ENCODE peak calls at places on chromosomes 1 and 21, in seven cellular contexts. One of them, this sample, is unnamed.

GRCh38 chr1:231807498-231807897 is 180.9 kb downstream of the DISC1 start:
- DNase-seq in MCF 10A: no peak
- DNase-seq in body of pancreas: no peak
- DNase-seq in neural crest cell: no peak
- DNase-seq in IMR-90: no peak
- DNase-seq in HFFc6: no peak
- DNase-seq in heart left ventricle: no peak
- DNase-seq in this sample: no peak

GRCh38 chr1:162937721-162938395 is 76.9 kb upstream of the CCDC190 start:
- DNase-seq in heart left ventricle: no peak
- DNase-seq in neural crest cell: no peak
- DNase-seq in body of pancreas: no peak
- DNase-seq in IMR-90: no peak
- DNase-seq in HFFc6: no peak
- DNase-seq in MCF 10A: no peak
- DNase-seq in this sample: no peak

GRCh38 chr1:183431840-183432547 is 13.8 kb upstream of the NMNAT2 start:
- DNase-seq in body of pancreas: no peak
- DNase-seq in HFFc6: no peak
- DNase-seq in heart left ventricle: no peak
- DNase-seq in IMR-90: no peak
- DNase-seq in MCF 10A: no peak
- DNase-seq in neural crest cell: no peak
- DNase-seq in this sample: no peak

GRCh38 chr1:67316180-67316902 is 8.7 kb downstream of the IL12RB2 start:
- DNase-seq in IMR-90: no peak
- DNase-seq in heart left ventricle: no peak
- DNase-seq in HFFc6: no peak
- DNase-seq in neural crest cell: no peak
- DNase-seq in MCF 10A: no peak
- DNase-seq in body of pancreas: no peak
- DNase-seq in this sample: no peak

GRCh38 chr1:181438013-181438412 is 45.3 kb upstream of the CACNA1E start:
- DNase-seq in body of pancreas: no peak
- DNase-seq in neural crest cell: no peak
- DNase-seq in IMR-90: no peak
- DNase-seq in HFFc6: no peak
- DNase-seq in MCF 10A: no peak
- DNase-seq in heart left ventricle: no peak
- DNase-seq in this sample: no peak

GRCh38 chr21:33029975-33030461 is 4.3 kb downstream of the OLIG2 start:
- DNase-seq in heart left ventricle: no peak
- DNase-seq in IMR-90: no peak
- DNase-seq in body of pancreas: no peak
- DNase-seq in MCF 10A: no peak
- DNase-seq in neural crest cell: no peak
- DNase-seq in HFFc6: no peak
- DNase-seq in this sample: no peak

GRCh38 chr1:203051841-203052324 is 25.6 kb downstream of the PPFIA4 start:
- DNase-seq in IMR-90: no peak
- DNase-seq in MCF 10A: no peak
- DNase-seq in neural crest cell: no peak
- DNase-seq in body of pancreas: no peak
- DNase-seq in HFFc6: no peak
- DNase-seq in heart left ventricle: no peak
- DNase-seq in this sample: no peak

GRCh38 chr1:230581446-230582079 is 60.7 kb upstream of the COG2 start:
- DNase-seq in HFFc6: no peak
- DNase-seq in heart left ventricle: no peak
- DNase-seq in IMR-90: no peak
- DNase-seq in neural crest cell: no peak
- DNase-seq in body of pancreas: no peak
- DNase-seq in MCF 10A: peak
- DNase-seq in this sample: no peak

GRCh38 chr1:46822248-46822826 is 23.5 kb downstream of the CYP4B1 start:
- DNase-seq in MCF 10A: no peak
- DNase-seq in HFFc6: no peak
- DNase-seq in neural crest cell: no peak
- DNase-seq in IMR-90: no peak
- DNase-seq in heart left ventricle: no peak
- DNase-seq in body of pancreas: no peak
- DNase-seq in this sample: no peak

GRCh38 chr1:37995773-37996379 is 6.1 kb upstream of the SF3A3 start:
- DNase-seq in heart left ventricle: peak
- DNase-seq in neural crest cell: no peak
- DNase-seq in HFFc6: peak
- DNase-seq in body of pancreas: peak
- DNase-seq in MCF 10A: no peak
- DNase-seq in IMR-90: peak
- DNase-seq in this sample: no peak

GRCh38 chr1:169650551-169650950 is 20.6 kb upstream of the SELP start:
- DNase-seq in neural crest cell: no peak
- DNase-seq in MCF 10A: no peak
- DNase-seq in HFFc6: no peak
- DNase-seq in body of pancreas: no peak
- DNase-seq in IMR-90: no peak
- DNase-seq in heart left ventricle: no peak
- DNase-seq in this sample: no peak

GRCh38 chr1:185645686-185646085 is 88.5 kb upstream of the HMCN1 start:
- DNase-seq in body of pancreas: no peak
- DNase-seq in MCF 10A: no peak
- DNase-seq in HFFc6: peak
- DNase-seq in heart left ventricle: no peak
- DNase-seq in IMR-90: peak
- DNase-seq in neural crest cell: no peak
- DNase-seq in this sample: no peak

GRCh38 chr1:10195570-10195969 is 14.8 kb upstream of the KIF1B start:
- DNase-seq in HFFc6: peak
- DNase-seq in body of pancreas: no peak
- DNase-seq in neural crest cell: no peak
- DNase-seq in MCF 10A: peak
- DNase-seq in IMR-90: peak
- DNase-seq in heart left ventricle: no peak
- DNase-seq in this sample: no peak

GRCh38 chr1:246117066-246117791 is 389.9 kb downstream of the SMYD3 start:
- DNase-seq in HFFc6: peak
- DNase-seq in neural crest cell: no peak
- DNase-seq in heart left ventricle: no peak
- DNase-seq in MCF 10A: peak
- DNase-seq in body of pancreas: peak
- DNase-seq in IMR-90: peak
- DNase-seq in this sample: peak

DNA sequence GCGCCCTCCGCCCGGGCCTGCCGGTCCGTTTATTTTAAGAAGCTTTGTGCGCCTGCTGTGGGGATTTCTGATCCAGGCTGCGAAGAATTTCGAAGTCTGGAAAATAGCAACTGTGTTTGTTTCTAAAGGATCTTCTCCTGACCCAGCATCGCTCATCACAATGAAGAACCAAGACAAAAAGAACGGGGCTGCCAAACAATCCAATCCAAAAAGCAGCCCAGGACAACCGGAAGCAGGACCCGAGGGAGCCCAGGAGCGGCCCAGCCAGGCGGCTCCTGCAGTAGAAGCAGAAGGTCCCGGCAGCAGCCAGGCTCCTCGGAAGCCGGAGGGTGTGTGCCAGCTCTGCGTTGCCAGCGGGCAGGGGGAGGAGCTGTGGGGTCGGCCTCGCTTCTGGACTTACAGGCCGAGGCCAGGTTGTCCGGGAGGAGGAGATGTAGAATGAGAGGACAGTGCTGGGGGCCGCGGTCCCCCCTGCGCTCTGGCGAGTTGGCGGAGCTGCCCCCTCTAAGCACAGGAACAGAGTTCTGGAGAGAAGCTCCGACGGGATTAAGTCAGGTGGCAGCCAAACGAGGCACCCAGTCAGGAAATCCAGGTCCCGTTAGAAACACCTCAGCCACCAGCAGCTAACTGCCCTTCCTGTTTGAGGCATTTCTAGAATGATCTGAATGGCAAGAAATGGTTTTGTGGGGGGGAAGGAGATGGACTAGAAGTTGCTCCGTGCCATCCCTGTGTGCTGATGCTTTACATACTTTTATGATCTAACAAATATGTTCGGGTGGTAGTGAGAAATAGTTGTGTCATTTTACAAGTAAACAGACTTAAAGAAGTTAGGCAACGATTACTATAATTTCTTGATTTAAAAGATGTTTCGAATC is 948 bp downstream of the TXLNA start:
- DNase-seq in heart left ventricle: peak
- DNase-seq in neural crest cell: peak
- DNase-seq in HFFc6: peak
- DNase-seq in MCF 10A: peak
- DNase-seq in IMR-90: peak
- DNase-seq in body of pancreas: peak
- DNase-seq in this sample: peak
- TF ChIP-seq CTCF in heart left ventricle: no peak
- TF ChIP-seq CTCF in neural crest cell: no peak
- TF ChIP-seq CTCF in HFFc6: peak
- TF ChIP-seq CTCF in MCF 10A: no peak
- TF ChIP-seq CTCF in IMR-90: no peak
- TF ChIP-seq CTCF in body of pancreas: no peak
- TF ChIP-seq CTCF in this sample: no peak

GRCh38 chr1:6181347-6181770 is 1.2 kb upstream of the CHD5 start:
- DNase-seq in MCF 10A: no peak
- DNase-seq in neural crest cell: no peak
- DNase-seq in body of pancreas: no peak
- DNase-seq in IMR-90: no peak
- DNase-seq in heart left ventricle: no peak
- DNase-seq in HFFc6: no peak
- DNase-seq in this sample: no peak

GRCh38 chr1:6185635-6186382 is 5.7 kb upstream of the CHD5 start:
- DNase-seq in IMR-90: peak
- DNase-seq in HFFc6: peak
- DNase-seq in heart left ventricle: no peak
- DNase-seq in body of pancreas: no peak
- DNase-seq in neural crest cell: no peak
- DNase-seq in MCF 10A: peak
- DNase-seq in this sample: no peak

GRCh38 chr1:6184083-6184783 is 4.1 kb upstream of the CHD5 start:
- DNase-seq in IMR-90: no peak
- DNase-seq in heart left ventricle: no peak
- DNase-seq in body of pancreas: no peak
- DNase-seq in MCF 10A: peak
- DNase-seq in HFFc6: no peak
- DNase-seq in neural crest cell: no peak
- DNase-seq in this sample: no peak

GRCh38 chr1:6185151-6185550 is 5.0 kb upstream of the CHD5 start:
- DNase-seq in heart left ventricle: no peak
- DNase-seq in neural crest cell: no peak
- DNase-seq in MCF 10A: no peak
- DNase-seq in HFFc6: peak
- DNase-seq in IMR-90: peak
- DNase-seq in body of pancreas: no peak
- DNase-seq in this sample: no peak

DNA sequence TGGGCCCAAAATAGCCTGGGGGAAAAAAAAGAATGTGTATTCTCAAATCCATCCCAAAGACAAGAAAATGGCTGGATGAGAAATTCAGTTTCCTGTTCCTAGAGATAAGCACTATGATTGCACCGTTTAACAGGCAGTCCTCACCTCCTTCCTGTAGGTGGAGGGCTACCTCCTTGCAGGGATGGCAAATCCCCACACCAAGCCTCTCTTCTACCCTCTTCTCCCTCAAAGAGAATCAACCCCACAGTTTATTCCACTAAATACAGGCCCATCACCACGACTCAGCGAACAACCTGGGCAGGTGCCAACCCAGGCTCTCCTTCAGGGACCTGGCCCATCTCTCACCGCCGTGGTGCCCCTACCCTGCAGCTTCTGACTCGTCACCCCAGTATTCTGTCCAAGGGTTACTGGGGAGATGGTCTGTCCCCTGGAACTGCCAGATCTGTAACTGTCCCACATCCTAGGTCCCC is 3.4 kb upstream of the CHD5 start:
- DNase-seq in heart left ventricle: no peak
- DNase-seq in IMR-90: peak
- DNase-seq in HFFc6: peak
- DNase-seq in neural crest cell: no peak
- DNase-seq in body of pancreas: no peak
- DNase-seq in MCF 10A: peak
- DNase-seq in this sample: peak
- TF ChIP-seq CTCF in heart left ventricle: no peak
- TF ChIP-seq CTCF in IMR-90: no peak
- TF ChIP-seq CTCF in HFFc6: no peak
- TF ChIP-seq CTCF in neural crest cell: peak
- TF ChIP-seq CTCF in body of pancreas: no peak
- TF ChIP-seq CTCF in MCF 10A: no peak
- TF ChIP-seq CTCF in this sample: peak

DNA sequence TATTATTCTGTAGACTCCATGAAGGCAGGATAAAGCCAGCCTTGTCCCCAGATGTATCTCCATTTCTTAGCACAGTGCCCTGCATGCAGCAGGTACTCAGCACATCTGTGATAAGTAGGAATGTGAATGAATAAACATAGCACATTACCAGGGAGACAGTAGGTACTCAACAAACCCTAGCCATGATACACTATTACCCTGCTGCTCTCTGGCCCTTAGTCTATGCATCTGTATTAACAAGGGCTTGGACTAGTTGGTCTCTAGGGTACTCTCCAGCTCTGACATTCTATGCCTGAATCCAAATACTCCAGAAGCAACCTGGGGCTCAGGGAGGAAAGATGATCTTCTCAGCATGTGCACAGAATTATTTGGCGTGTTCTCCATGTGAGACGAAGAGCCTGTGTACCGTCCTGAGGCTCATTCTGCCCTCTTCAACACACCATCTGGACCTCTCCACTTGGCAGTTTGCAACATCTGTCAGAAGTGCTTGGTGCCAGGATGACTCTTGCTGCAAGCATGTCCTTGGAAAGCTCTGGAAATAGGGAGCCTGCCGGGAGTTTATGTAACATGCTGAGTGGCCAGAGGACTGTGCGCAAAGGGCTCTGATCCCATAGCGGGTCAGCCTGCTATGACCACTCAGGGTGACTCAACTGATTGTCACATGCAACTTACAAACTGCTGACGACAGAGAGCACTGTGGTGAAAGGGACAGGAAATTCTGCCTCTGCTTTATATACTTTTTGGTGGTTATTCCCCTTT is 228.2 kb upstream of the USP24 start:
- DNase-seq in body of pancreas: peak
- DNase-seq in IMR-90: peak
- DNase-seq in HFFc6: peak
- DNase-seq in MCF 10A: peak
- DNase-seq in neural crest cell: no peak
- DNase-seq in heart left ventricle: peak
- DNase-seq in this sample: no peak
- TF ChIP-seq CTCF in body of pancreas: no peak
- TF ChIP-seq CTCF in IMR-90: no peak
- TF ChIP-seq CTCF in HFFc6: peak
- TF ChIP-seq CTCF in MCF 10A: no peak
- TF ChIP-seq CTCF in neural crest cell: no peak
- TF ChIP-seq CTCF in heart left ventricle: no peak
- TF ChIP-seq CTCF in this sample: no peak

DNA sequence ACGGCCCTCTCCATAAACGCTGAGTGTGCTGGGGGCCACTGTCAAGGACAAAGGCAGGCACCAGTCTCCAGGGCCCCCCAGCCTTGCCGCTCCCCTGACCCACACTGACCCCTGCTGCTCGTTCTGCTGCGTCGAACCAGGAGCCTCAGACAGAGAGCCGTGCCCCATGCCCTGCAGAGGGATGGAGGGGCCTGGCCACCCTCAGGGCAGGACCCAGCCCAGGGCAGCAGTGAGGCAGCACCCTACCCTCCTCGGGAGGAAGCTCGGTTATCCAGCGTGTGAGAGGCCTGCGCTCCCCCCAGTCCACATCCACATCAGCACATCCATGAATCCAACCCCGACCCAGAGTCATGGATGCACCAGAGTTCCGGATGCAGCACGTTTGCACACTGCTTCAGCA is 15.1 kb downstream of the WDR4 start:
- DNase-seq in neural crest cell: no peak
- DNase-seq in IMR-90: no peak
- DNase-seq in MCF 10A: no peak
- DNase-seq in HFFc6: no peak
- DNase-seq in body of pancreas: no peak
- DNase-seq in heart left ventricle: no peak
- DNase-seq in this sample: no peak
- TF ChIP-seq CTCF in neural crest cell: no peak
- TF ChIP-seq CTCF in IMR-90: no peak
- TF ChIP-seq CTCF in MCF 10A: no peak
- TF ChIP-seq CTCF in HFFc6: no peak
- TF ChIP-seq CTCF in body of pancreas: no peak
- TF ChIP-seq CTCF in heart left ventricle: no peak
- TF ChIP-seq CTCF in this sample: no peak

This sample was measured in GM13977.